ENCODE peak calls at places on chromosome 18, in nine cellular contexts. One of them, this sample, is unnamed.

GRCh38 chr18:79200546-79201268 is 131.5 kb downstream of the ATP9B start:
- DNase-seq in HL-60: peak
- DNase-seq in foreskin fibroblast: peak
- DNase-seq in ovary: peak
- DNase-seq in H9: peak
- DNase-seq in fibroblast of lung: peak
- DNase-seq in K562: peak
- DNase-seq in fibroblast of mammary gland: peak
- DNase-seq in tibial artery: no peak
- DNase-seq in this sample: peak

GRCh38 chr18:40687401-40687800 is 1267.6 kb upstream of the PIK3C3 start:
- DNase-seq in HL-60: no peak
- DNase-seq in foreskin fibroblast: peak
- DNase-seq in ovary: no peak
- DNase-seq in H9: no peak
- DNase-seq in fibroblast of lung: no peak
- DNase-seq in K562: no peak
- DNase-seq in fibroblast of mammary gland: peak
- DNase-seq in tibial artery: no peak
- DNase-seq in this sample: no peak

GRCh38 chr18:25310045-25310444 is 41.9 kb downstream of the ZNF521 start:
- DNase-seq in HL-60: no peak
- DNase-seq in foreskin fibroblast: peak
- DNase-seq in ovary: no peak
- DNase-seq in H9: no peak
- DNase-seq in fibroblast of lung: peak
- DNase-seq in K562: no peak
- DNase-seq in fibroblast of mammary gland: peak
- DNase-seq in tibial artery: no peak
- DNase-seq in this sample: no peak

GRCh38 chr18:21479721-21480120 is 120.8 kb downstream of the ESCO1 start:
- DNase-seq in HL-60: no peak
- DNase-seq in foreskin fibroblast: no peak
- DNase-seq in ovary: no peak
- DNase-seq in H9: no peak
- DNase-seq in fibroblast of lung: no peak
- DNase-seq in K562: no peak
- DNase-seq in fibroblast of mammary gland: no peak
- DNase-seq in tibial artery: no peak
- DNase-seq in this sample: no peak

GRCh38 chr18:3599235-3599634 is 149.3 kb downstream of the TGIF1 start:
- DNase-seq in HL-60: no peak
- DNase-seq in foreskin fibroblast: no peak
- DNase-seq in ovary: no peak
- DNase-seq in H9: no peak
- DNase-seq in fibroblast of lung: no peak
- DNase-seq in K562: no peak
- DNase-seq in fibroblast of mammary gland: no peak
- DNase-seq in tibial artery: no peak
- DNase-seq in this sample: no peak

GRCh38 chr18:24346254-24346653 is 51.4 kb downstream of the OSBPL1A start:
- DNase-seq in HL-60: no peak
- DNase-seq in foreskin fibroblast: no peak
- DNase-seq in ovary: no peak
- DNase-seq in H9: no peak
- DNase-seq in fibroblast of lung: no peak
- DNase-seq in K562: no peak
- DNase-seq in fibroblast of mammary gland: no peak
- DNase-seq in tibial artery: no peak
- DNase-seq in this sample: no peak

GRCh38 chr18:10989486-10989885 is 159.9 kb downstream of the PIEZO2 start:
- DNase-seq in HL-60: no peak
- DNase-seq in foreskin fibroblast: no peak
- DNase-seq in ovary: no peak
- DNase-seq in H9: no peak
- DNase-seq in fibroblast of lung: no peak
- DNase-seq in K562: no peak
- DNase-seq in fibroblast of mammary gland: no peak
- DNase-seq in tibial artery: no peak
- DNase-seq in this sample: no peak

GRCh38 chr18:13217971-13218375 is 587 bp upstream of the LDLRAD4 start:
- DNase-seq in HL-60: no peak
- DNase-seq in foreskin fibroblast: peak
- DNase-seq in ovary: no peak
- DNase-seq in H9: no peak
- DNase-seq in fibroblast of lung: no peak
- DNase-seq in K562: peak
- DNase-seq in fibroblast of mammary gland: no peak
- DNase-seq in tibial artery: no peak
- DNase-seq in this sample: no peak

GRCh38 chr18:21489919-21490495 is 110.5 kb downstream of the ESCO1 start:
- DNase-seq in HL-60: no peak
- DNase-seq in foreskin fibroblast: no peak
- DNase-seq in ovary: no peak
- DNase-seq in H9: no peak
- DNase-seq in fibroblast of lung: no peak
- DNase-seq in K562: peak
- DNase-seq in fibroblast of mammary gland: no peak
- DNase-seq in tibial artery: no peak
- DNase-seq in this sample: no peak

GRCh38 chr18:21682276-21683051 is 22.1 kb downstream of the ABHD3 start:
- DNase-seq in HL-60: peak
- DNase-seq in foreskin fibroblast: peak
- DNase-seq in ovary: no peak
- DNase-seq in H9: no peak
- DNase-seq in fibroblast of lung: peak
- DNase-seq in K562: no peak
- DNase-seq in fibroblast of mammary gland: peak
- DNase-seq in tibial artery: no peak
- DNase-seq in this sample: no peak

GRCh38 chr18:25300492-25300891 is 51.5 kb downstream of the ZNF521 start:
- DNase-seq in HL-60: no peak
- DNase-seq in foreskin fibroblast: no peak
- DNase-seq in ovary: no peak
- DNase-seq in H9: no peak
- DNase-seq in fibroblast of lung: no peak
- DNase-seq in K562: no peak
- DNase-seq in fibroblast of mammary gland: no peak
- DNase-seq in tibial artery: no peak
- DNase-seq in this sample: no peak

GRCh38 chr18:36692331-36692730 is 136.5 kb downstream of the TPGS2 start:
- DNase-seq in HL-60: no peak
- DNase-seq in foreskin fibroblast: peak
- DNase-seq in ovary: no peak
- DNase-seq in H9: no peak
- DNase-seq in fibroblast of lung: peak
- DNase-seq in K562: no peak
- DNase-seq in fibroblast of mammary gland: peak
- DNase-seq in tibial artery: no peak
- DNase-seq in this sample: no peak

GRCh38 chr18:72830109-72830508 is 37.7 kb downstream of the NETO1 start:
- DNase-seq in HL-60: no peak
- DNase-seq in foreskin fibroblast: peak
- DNase-seq in ovary: no peak
- DNase-seq in H9: peak
- DNase-seq in fibroblast of lung: no peak
- DNase-seq in K562: no peak
- DNase-seq in fibroblast of mammary gland: no peak
- DNase-seq in tibial artery: no peak
- DNase-seq in this sample: no peak

GRCh38 chr18:36942264-36942663 is 113.3 kb downstream of the KIAA1328 start:
- DNase-seq in HL-60: peak
- DNase-seq in foreskin fibroblast: peak
- DNase-seq in ovary: no peak
- DNase-seq in H9: peak
- DNase-seq in fibroblast of lung: peak
- DNase-seq in K562: peak
- DNase-seq in fibroblast of mammary gland: peak
- DNase-seq in tibial artery: no peak
- DNase-seq in this sample: no peak

GRCh38 chr18:35086704-35087103 is 45.5 kb downstream of the MAPRE2 start:
- DNase-seq in HL-60: no peak
- DNase-seq in foreskin fibroblast: no peak
- DNase-seq in ovary: no peak
- DNase-seq in H9: no peak
- DNase-seq in fibroblast of lung: no peak
- DNase-seq in K562: no peak
- DNase-seq in fibroblast of mammary gland: no peak
- DNase-seq in tibial artery: no peak
- DNase-seq in this sample: no peak

GRCh38 chr18:35084494-35085449 is 43.6 kb downstream of the MAPRE2 start:
- DNase-seq in HL-60: no peak
- DNase-seq in foreskin fibroblast: no peak
- DNase-seq in ovary: no peak
- DNase-seq in H9: no peak
- DNase-seq in fibroblast of lung: no peak
- DNase-seq in K562: no peak
- DNase-seq in fibroblast of mammary gland: no peak
- DNase-seq in tibial artery: no peak
- DNase-seq in this sample: no peak

GRCh38 chr18:35087726-35088125 is 46.5 kb downstream of the MAPRE2 start:
- DNase-seq in HL-60: no peak
- DNase-seq in foreskin fibroblast: no peak
- DNase-seq in ovary: no peak
- DNase-seq in H9: no peak
- DNase-seq in fibroblast of lung: no peak
- DNase-seq in K562: no peak
- DNase-seq in fibroblast of mammary gland: no peak
- DNase-seq in tibial artery: no peak
- DNase-seq in this sample: no peak

GRCh38 chr18:35083174-35083712 is 42.0 kb downstream of the MAPRE2 start:
- DNase-seq in HL-60: no peak
- DNase-seq in foreskin fibroblast: peak
- DNase-seq in ovary: no peak
- DNase-seq in H9: no peak
- DNase-seq in fibroblast of lung: no peak
- DNase-seq in K562: no peak
- DNase-seq in fibroblast of mammary gland: no peak
- DNase-seq in tibial artery: no peak
- DNase-seq in this sample: no peak

DNA sequence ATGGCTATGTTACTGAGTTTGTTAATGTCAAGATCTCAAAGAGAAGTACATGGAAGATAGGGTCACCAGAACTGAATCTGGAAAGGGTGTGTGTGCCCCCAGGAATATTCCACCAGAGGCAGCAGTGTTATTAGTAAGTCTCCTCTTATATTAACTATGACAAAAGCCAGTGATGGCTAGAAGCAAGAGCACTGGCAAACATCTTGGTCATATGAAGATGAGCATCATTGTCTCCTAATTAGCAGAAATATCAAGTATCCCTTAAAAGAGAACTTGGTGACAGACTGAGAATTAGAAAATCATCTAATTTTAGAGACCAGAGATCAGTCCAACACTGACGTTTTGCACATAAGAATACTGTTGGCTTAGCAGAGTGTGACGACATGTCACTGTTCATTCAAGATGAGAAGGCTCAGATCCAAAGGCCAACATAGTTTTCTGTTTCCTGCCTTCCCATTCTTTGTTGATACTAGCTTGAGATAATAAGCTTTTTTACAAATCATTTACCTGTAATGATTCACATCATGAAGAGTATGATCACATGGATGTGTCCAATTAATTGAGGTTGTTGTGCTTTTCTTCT is 44.3 kb downstream of the MAPRE2 start:
- DNase-seq in HL-60: no peak
- DNase-seq in foreskin fibroblast: no peak
- DNase-seq in ovary: no peak
- DNase-seq in H9: no peak
- DNase-seq in fibroblast of lung: no peak
- DNase-seq in K562: no peak
- DNase-seq in fibroblast of mammary gland: no peak
- DNase-seq in tibial artery: no peak
- DNase-seq in this sample: no peak
- TF ChIP-seq CTCF in HL-60: no peak
- TF ChIP-seq CTCF in foreskin fibroblast: no peak
- TF ChIP-seq CTCF in ovary: no peak
- TF ChIP-seq CTCF in H9: no peak
- TF ChIP-seq CTCF in fibroblast of lung: no peak
- TF ChIP-seq CTCF in K562: no peak
- TF ChIP-seq CTCF in fibroblast of mammary gland: no peak
- TF ChIP-seq CTCF in tibial artery: no peak
- TF ChIP-seq CTCF in this sample: no peak

GRCh38 chr18:31563778-31564177 is 27.9 kb upstream of the TTR start:
- DNase-seq in HL-60: no peak
- DNase-seq in foreskin fibroblast: no peak
- DNase-seq in ovary: no peak
- DNase-seq in H9: no peak
- DNase-seq in fibroblast of lung: no peak
- DNase-seq in K562: peak
- DNase-seq in fibroblast of mammary gland: no peak
- DNase-seq in tibial artery: no peak
- DNase-seq in this sample: no peak
- TF ChIP-seq CTCF in HL-60: no peak
- TF ChIP-seq CTCF in foreskin fibroblast: no peak
- TF ChIP-seq CTCF in ovary: no peak
- TF ChIP-seq CTCF in H9: peak
- TF ChIP-seq CTCF in fibroblast of lung: no peak
- TF ChIP-seq CTCF in K562: no peak
- TF ChIP-seq CTCF in fibroblast of mammary gland: no peak
- TF ChIP-seq CTCF in tibial artery: no peak
- TF ChIP-seq CTCF in this sample: peak

GRCh38 chr18:48649231-48649630 is 110.4 kb downstream of the CTIF start:
- DNase-seq in HL-60: no peak
- DNase-seq in foreskin fibroblast: no peak
- DNase-seq in ovary: no peak
- DNase-seq in H9: peak
- DNase-seq in fibroblast of lung: no peak
- DNase-seq in K562: no peak
- DNase-seq in fibroblast of mammary gland: no peak
- DNase-seq in tibial artery: no peak
- DNase-seq in this sample: no peak
- TF ChIP-seq CTCF in HL-60: no peak
- TF ChIP-seq CTCF in foreskin fibroblast: no peak
- TF ChIP-seq CTCF in ovary: no peak
- TF ChIP-seq CTCF in H9: peak
- TF ChIP-seq CTCF in fibroblast of lung: no peak
- TF ChIP-seq CTCF in K562: no peak
- TF ChIP-seq CTCF in fibroblast of mammary gland: no peak
- TF ChIP-seq CTCF in tibial artery: no peak
- TF ChIP-seq CTCF in this sample: no peak

DNA sequence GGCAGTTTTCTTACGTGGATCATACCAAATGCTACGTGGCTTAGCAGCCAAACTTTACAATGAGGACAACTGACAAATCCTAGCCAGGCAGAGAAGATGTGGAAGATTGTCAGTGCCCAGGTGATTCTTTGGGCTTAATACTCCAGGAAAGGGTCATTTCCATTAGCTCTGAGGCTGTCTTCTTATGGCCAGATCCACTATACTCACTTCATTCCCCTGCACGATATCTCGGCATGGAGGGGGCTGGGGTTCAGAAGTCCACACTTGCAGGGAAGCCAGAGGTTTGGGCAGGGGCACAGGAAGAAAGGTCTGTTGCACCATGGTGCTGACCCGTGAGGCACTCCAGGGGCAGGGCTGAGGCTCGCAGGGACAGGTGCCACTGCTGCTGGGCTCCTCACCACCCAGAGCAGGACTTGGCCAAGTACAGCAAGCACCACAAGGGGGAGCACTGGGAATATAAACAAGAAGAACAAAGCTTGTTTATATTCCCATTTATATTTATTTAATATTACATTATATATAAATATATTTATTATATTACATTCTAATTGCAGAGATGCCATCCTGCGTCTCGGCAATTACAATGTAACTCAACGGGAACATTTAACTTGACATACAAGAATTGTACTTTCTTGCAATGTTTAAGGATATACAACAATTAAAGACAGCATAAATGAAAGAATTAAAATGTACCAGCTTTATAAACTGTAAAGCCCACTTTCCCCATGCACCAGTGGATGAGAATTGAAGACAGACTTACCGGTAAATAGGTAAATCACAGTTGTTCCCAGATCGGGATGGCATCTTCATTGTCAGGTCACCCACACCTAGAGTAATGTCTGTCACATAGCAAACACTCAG is 27.2 kb downstream of the CLUL1 start:
- DNase-seq in HL-60: peak
- DNase-seq in foreskin fibroblast: peak
- DNase-seq in ovary: peak
- DNase-seq in H9: peak
- DNase-seq in fibroblast of lung: peak
- DNase-seq in K562: peak
- DNase-seq in fibroblast of mammary gland: peak
- DNase-seq in tibial artery: peak
- DNase-seq in this sample: peak
- TF ChIP-seq CTCF in HL-60: peak
- TF ChIP-seq CTCF in foreskin fibroblast: peak
- TF ChIP-seq CTCF in ovary: peak
- TF ChIP-seq CTCF in H9: peak
- TF ChIP-seq CTCF in fibroblast of lung: peak
- TF ChIP-seq CTCF in K562: peak
- TF ChIP-seq CTCF in fibroblast of mammary gland: peak
- TF ChIP-seq CTCF in tibial artery: peak
- TF ChIP-seq CTCF in this sample: peak

This sample was measured in osteocyte.